ENCODE peak calls at places on chromosomes 16 and 17, in ten cellular contexts. One of them, this sample, is unnamed.

GRCh38 chr17:30517786-30518185 is 40.6 kb downstream of the GOSR1 start:
- DNase-seq in CD8-positive, alpha-beta T cell: no peak
- DNase-seq in lower leg skin: no peak
- DNase-seq in sigmoid colon: no peak
- DNase-seq in AG10803: peak; percentile 21
- DNase-seq in foreskin fibroblast: peak; percentile 54
- DNase-seq in MM.1S: no peak
- DNase-seq in fibroblast of pulmonary artery: no peak
- DNase-seq in bronchial epithelial cell: no peak
- DNase-seq in mammary epithelial cell: no peak
- DNase-seq in this sample: no peak

GRCh38 chr16:66261826-66262225 is 104.7 kb upstream of the CDH5 start:
- DNase-seq in CD8-positive, alpha-beta T cell: no peak
- DNase-seq in lower leg skin: no peak
- DNase-seq in sigmoid colon: no peak
- DNase-seq in AG10803: no peak
- DNase-seq in foreskin fibroblast: no peak
- DNase-seq in MM.1S: peak; percentile 7
- DNase-seq in fibroblast of pulmonary artery: no peak
- DNase-seq in bronchial epithelial cell: no peak
- DNase-seq in mammary epithelial cell: no peak
- DNase-seq in this sample: no peak

GRCh38 chr17:39144414-39144813 is 7.0 kb downstream of the PLXDC1 start:
- DNase-seq in CD8-positive, alpha-beta T cell: no peak
- DNase-seq in lower leg skin: peak; percentile 89
- DNase-seq in sigmoid colon: peak; percentile 98
- DNase-seq in AG10803: peak; percentile 96
- DNase-seq in foreskin fibroblast: peak; percentile 83
- DNase-seq in MM.1S: no peak
- DNase-seq in fibroblast of pulmonary artery: peak; percentile 92
- DNase-seq in bronchial epithelial cell: peak; percentile 85
- DNase-seq in mammary epithelial cell: peak; percentile 89
- DNase-seq in this sample: no peak

GRCh38 chr16:75566889-75567255 is 693 bp downstream of the GABARAPL2 start:
- DNase-seq in CD8-positive, alpha-beta T cell: peak; percentile 29
- DNase-seq in lower leg skin: no peak
- DNase-seq in sigmoid colon: no peak
- DNase-seq in AG10803: no peak
- DNase-seq in foreskin fibroblast: peak; percentile 34
- DNase-seq in MM.1S: peak; percentile 14
- DNase-seq in fibroblast of pulmonary artery: no peak
- DNase-seq in bronchial epithelial cell: no peak
- DNase-seq in mammary epithelial cell: no peak
- DNase-seq in this sample: no peak

GRCh38 chr16:84067640-84068039 is 25.0 kb upstream of the SLC38A8 start:
- DNase-seq in CD8-positive, alpha-beta T cell: no peak
- DNase-seq in lower leg skin: no peak
- DNase-seq in sigmoid colon: no peak
- DNase-seq in AG10803: no peak
- DNase-seq in foreskin fibroblast: no peak
- DNase-seq in MM.1S: no peak
- DNase-seq in fibroblast of pulmonary artery: no peak
- DNase-seq in bronchial epithelial cell: no peak
- DNase-seq in mammary epithelial cell: no peak
- DNase-seq in this sample: no peak

GRCh38 chr16:22813223-22813945 is 578 bp upstream of the HS3ST2 start:
- DNase-seq in CD8-positive, alpha-beta T cell: no peak
- DNase-seq in lower leg skin: peak; percentile 22
- DNase-seq in sigmoid colon: peak; percentile 67
- DNase-seq in AG10803: peak; percentile 23
- DNase-seq in foreskin fibroblast: peak; percentile 89
- DNase-seq in MM.1S: no peak
- DNase-seq in fibroblast of pulmonary artery: peak; percentile 27
- DNase-seq in bronchial epithelial cell: peak; percentile 76
- DNase-seq in mammary epithelial cell: peak; percentile 93
- DNase-seq in this sample: no peak

GRCh38 chr16:3974751-3975150 is 94.2 kb upstream of the CREBBP start:
- DNase-seq in CD8-positive, alpha-beta T cell: no peak
- DNase-seq in lower leg skin: no peak
- DNase-seq in sigmoid colon: no peak
- DNase-seq in AG10803: no peak
- DNase-seq in foreskin fibroblast: no peak
- DNase-seq in MM.1S: no peak
- DNase-seq in fibroblast of pulmonary artery: no peak
- DNase-seq in bronchial epithelial cell: no peak
- DNase-seq in mammary epithelial cell: no peak
- DNase-seq in this sample: no peak

GRCh38 chr16:51276335-51276734 is 125.3 kb upstream of the SALL1 start:
- DNase-seq in CD8-positive, alpha-beta T cell: no peak
- DNase-seq in lower leg skin: peak; percentile 18
- DNase-seq in sigmoid colon: no peak
- DNase-seq in AG10803: peak; percentile 8
- DNase-seq in foreskin fibroblast: peak; percentile 46
- DNase-seq in MM.1S: no peak
- DNase-seq in fibroblast of pulmonary artery: no peak
- DNase-seq in bronchial epithelial cell: peak; percentile 28
- DNase-seq in mammary epithelial cell: peak; percentile 24
- DNase-seq in this sample: no peak

GRCh38 chr17:51546114-51546513 is 285.8 kb downstream of the UTP18 start:
- DNase-seq in CD8-positive, alpha-beta T cell: no peak
- DNase-seq in lower leg skin: no peak
- DNase-seq in sigmoid colon: no peak
- DNase-seq in AG10803: no peak
- DNase-seq in foreskin fibroblast: no peak
- DNase-seq in MM.1S: no peak
- DNase-seq in fibroblast of pulmonary artery: no peak
- DNase-seq in bronchial epithelial cell: no peak
- DNase-seq in mammary epithelial cell: no peak
- DNase-seq in this sample: no peak

GRCh38 chr17:51536627-51537026 is 276.3 kb downstream of the UTP18 start:
- DNase-seq in CD8-positive, alpha-beta T cell: no peak
- DNase-seq in lower leg skin: no peak
- DNase-seq in sigmoid colon: no peak
- DNase-seq in AG10803: no peak
- DNase-seq in foreskin fibroblast: no peak
- DNase-seq in MM.1S: no peak
- DNase-seq in fibroblast of pulmonary artery: no peak
- DNase-seq in bronchial epithelial cell: no peak
- DNase-seq in mammary epithelial cell: no peak
- DNase-seq in this sample: no peak

GRCh38 chr17:51541215-51541614 is 280.9 kb downstream of the UTP18 start:
- DNase-seq in CD8-positive, alpha-beta T cell: no peak
- DNase-seq in lower leg skin: no peak
- DNase-seq in sigmoid colon: no peak
- DNase-seq in AG10803: no peak
- DNase-seq in foreskin fibroblast: no peak
- DNase-seq in MM.1S: no peak
- DNase-seq in fibroblast of pulmonary artery: no peak
- DNase-seq in bronchial epithelial cell: no peak
- DNase-seq in mammary epithelial cell: no peak
- DNase-seq in this sample: no peak

GRCh38 chr17:51537996-51538550 is 277.7 kb downstream of the UTP18 start:
- DNase-seq in CD8-positive, alpha-beta T cell: no peak
- DNase-seq in lower leg skin: no peak
- DNase-seq in sigmoid colon: no peak
- DNase-seq in AG10803: no peak
- DNase-seq in foreskin fibroblast: no peak
- DNase-seq in MM.1S: no peak
- DNase-seq in fibroblast of pulmonary artery: no peak
- DNase-seq in bronchial epithelial cell: no peak
- DNase-seq in mammary epithelial cell: no peak
- DNase-seq in this sample: no peak

DNA sequence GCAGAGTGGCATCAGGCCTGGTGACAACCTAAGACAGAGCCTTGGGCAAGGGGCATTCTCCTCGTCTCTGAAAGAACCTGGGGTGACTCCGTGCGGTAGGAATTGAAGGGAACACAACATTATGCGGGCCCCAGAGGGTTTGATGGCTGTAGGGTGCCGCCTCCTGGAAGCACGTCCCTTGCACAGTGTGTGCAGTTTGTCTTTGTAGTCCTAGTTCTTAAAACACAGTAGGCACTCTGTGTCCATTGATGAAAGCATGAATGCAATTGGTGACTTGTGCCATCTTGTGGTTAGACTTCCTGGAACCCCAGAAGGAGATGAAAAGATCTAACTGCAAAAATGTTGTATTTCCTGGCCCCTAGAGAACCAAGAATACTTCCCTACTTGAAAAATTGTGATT is 279.8 kb downstream of the UTP18 start:
- DNase-seq in CD8-positive, alpha-beta T cell: no peak
- DNase-seq in lower leg skin: no peak
- DNase-seq in sigmoid colon: no peak
- DNase-seq in AG10803: no peak
- DNase-seq in foreskin fibroblast: no peak
- DNase-seq in MM.1S: no peak
- DNase-seq in fibroblast of pulmonary artery: no peak
- DNase-seq in bronchial epithelial cell: no peak
- DNase-seq in mammary epithelial cell: no peak
- DNase-seq in this sample: no peak
- TF ChIP-seq CTCF in CD8-positive, alpha-beta T cell: no peak
- TF ChIP-seq CTCF in lower leg skin: no peak
- TF ChIP-seq CTCF in sigmoid colon: no peak
- TF ChIP-seq CTCF in AG10803: no peak
- TF ChIP-seq CTCF in foreskin fibroblast: no peak
- TF ChIP-seq CTCF in MM.1S: no peak
- TF ChIP-seq CTCF in fibroblast of pulmonary artery: no peak
- TF ChIP-seq CTCF in bronchial epithelial cell: no peak
- TF ChIP-seq CTCF in mammary epithelial cell: no peak
- TF ChIP-seq CTCF in this sample: no peak

GRCh38 chr16:89330177-89330856 is 112.8 kb downstream of the ZNF778 start:
- DNase-seq in CD8-positive, alpha-beta T cell: peak; percentile 58
- DNase-seq in lower leg skin: no peak
- DNase-seq in sigmoid colon: no peak
- DNase-seq in AG10803: no peak
- DNase-seq in foreskin fibroblast: no peak
- DNase-seq in MM.1S: no peak
- DNase-seq in fibroblast of pulmonary artery: peak; percentile 34
- DNase-seq in bronchial epithelial cell: peak; percentile 81
- DNase-seq in mammary epithelial cell: peak; percentile 79
- DNase-seq in this sample: no peak

GRCh38 chr16:89334461-89334860 is 117.0 kb downstream of the ZNF778 start:
- DNase-seq in CD8-positive, alpha-beta T cell: no peak
- DNase-seq in lower leg skin: no peak
- DNase-seq in sigmoid colon: no peak
- DNase-seq in AG10803: no peak
- DNase-seq in foreskin fibroblast: no peak
- DNase-seq in MM.1S: no peak
- DNase-seq in fibroblast of pulmonary artery: no peak
- DNase-seq in bronchial epithelial cell: no peak
- DNase-seq in mammary epithelial cell: no peak
- DNase-seq in this sample: no peak

GRCh38 chr16:89334050-89334449 is 116.5 kb downstream of the ZNF778 start:
- DNase-seq in CD8-positive, alpha-beta T cell: no peak
- DNase-seq in lower leg skin: no peak
- DNase-seq in sigmoid colon: no peak
- DNase-seq in AG10803: no peak
- DNase-seq in foreskin fibroblast: no peak
- DNase-seq in MM.1S: no peak
- DNase-seq in fibroblast of pulmonary artery: no peak
- DNase-seq in bronchial epithelial cell: no peak
- DNase-seq in mammary epithelial cell: no peak
- DNase-seq in this sample: no peak

GRCh38 chr16:89331371-89332109 is 114.0 kb downstream of the ZNF778 start:
- DNase-seq in CD8-positive, alpha-beta T cell: peak; percentile 70
- DNase-seq in lower leg skin: no peak
- DNase-seq in sigmoid colon: peak; percentile 50
- DNase-seq in AG10803: peak; percentile 30
- DNase-seq in foreskin fibroblast: peak; percentile 38
- DNase-seq in MM.1S: no peak
- DNase-seq in fibroblast of pulmonary artery: no peak
- DNase-seq in bronchial epithelial cell: no peak
- DNase-seq in mammary epithelial cell: no peak
- DNase-seq in this sample: no peak

GRCh38 chr16:89332248-89333245 is 115.0 kb downstream of the ZNF778 start:
- DNase-seq in CD8-positive, alpha-beta T cell: no peak
- DNase-seq in lower leg skin: no peak
- DNase-seq in sigmoid colon: peak; percentile 40
- DNase-seq in AG10803: no peak
- DNase-seq in foreskin fibroblast: peak; percentile 26
- DNase-seq in MM.1S: no peak
- DNase-seq in fibroblast of pulmonary artery: no peak
- DNase-seq in bronchial epithelial cell: no peak
- DNase-seq in mammary epithelial cell: no peak
- DNase-seq in this sample: no peak
- H3K4me3 ChIP-seq in CD8-positive, alpha-beta T cell: no peak overlapping the region
- H3K4me3 ChIP-seq in lower leg skin: no peak overlapping the region
- H3K4me3 ChIP-seq in sigmoid colon: no peak overlapping the region
- H3K4me3 ChIP-seq in AG10803: no peak overlapping the region
- H3K4me3 ChIP-seq in foreskin fibroblast: no peak overlapping the region
- H3K4me3 ChIP-seq in MM.1S: no peak overlapping the region
- H3K4me3 ChIP-seq in fibroblast of pulmonary artery: no peak overlapping the region
- H3K4me3 ChIP-seq in bronchial epithelial cell: no peak overlapping the region
- H3K4me3 ChIP-seq in mammary epithelial cell: no peak overlapping the region
- H3K4me3 ChIP-seq in this sample: no peak overlapping the region

DNA sequence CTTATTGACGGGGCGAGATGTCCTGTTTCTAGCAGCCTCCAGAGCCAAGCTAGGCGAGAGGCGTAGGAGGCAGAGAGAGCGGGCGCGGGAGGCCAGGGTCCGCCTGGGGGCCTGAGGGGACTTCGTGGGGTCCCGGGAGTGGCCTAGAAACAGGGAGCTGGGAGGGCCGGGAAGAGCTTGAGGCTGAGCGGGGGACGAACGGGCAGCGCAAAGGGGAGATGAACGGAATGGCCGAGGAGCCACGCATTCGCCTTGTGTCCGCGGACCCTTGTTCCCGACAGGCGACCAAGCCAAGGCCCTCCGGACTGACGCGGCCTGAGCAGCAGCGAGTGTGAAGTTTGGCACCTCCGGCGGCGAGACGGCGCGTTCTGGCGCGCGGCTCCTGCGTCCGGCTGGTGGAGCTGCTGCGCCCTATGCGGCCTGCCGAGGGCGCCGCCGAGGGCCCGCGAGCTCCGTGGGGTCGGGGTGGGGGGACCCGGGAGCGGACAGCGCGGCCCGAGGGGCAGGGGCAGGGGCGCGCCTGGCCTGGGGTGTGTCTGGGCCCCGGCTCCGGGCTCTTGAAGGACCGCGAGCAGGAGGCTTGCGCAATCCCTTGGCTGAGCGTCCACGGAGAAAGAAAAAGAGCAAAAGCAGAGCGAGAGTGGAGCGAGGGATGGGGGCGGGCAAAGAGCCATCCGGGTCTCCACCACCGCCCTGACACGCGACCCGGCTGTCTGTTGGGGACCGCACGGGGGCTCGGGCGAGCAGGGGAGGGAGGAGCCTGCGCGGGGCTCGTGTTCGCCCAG is 1.2 kb upstream of the CBX4 start:
- DNase-seq in CD8-positive, alpha-beta T cell: peak; percentile 41
- DNase-seq in lower leg skin: peak; percentile 67
- DNase-seq in sigmoid colon: peak; percentile 92
- DNase-seq in AG10803: peak; percentile 52
- DNase-seq in foreskin fibroblast: peak; percentile 71
- DNase-seq in MM.1S: no peak
- DNase-seq in fibroblast of pulmonary artery: peak; percentile 64
- DNase-seq in bronchial epithelial cell: no peak
- DNase-seq in mammary epithelial cell: no peak
- DNase-seq in this sample: no peak
- TF ChIP-seq CTCF in CD8-positive, alpha-beta T cell: no peak
- TF ChIP-seq CTCF in lower leg skin: no peak
- TF ChIP-seq CTCF in sigmoid colon: no peak
- TF ChIP-seq CTCF in AG10803: no peak
- TF ChIP-seq CTCF in foreskin fibroblast: no peak
- TF ChIP-seq CTCF in MM.1S: no peak
- TF ChIP-seq CTCF in fibroblast of pulmonary artery: no peak
- TF ChIP-seq CTCF in bronchial epithelial cell: peak; percentile 15
- TF ChIP-seq CTCF in mammary epithelial cell: no peak
- TF ChIP-seq CTCF in this sample: no peak

DNA sequence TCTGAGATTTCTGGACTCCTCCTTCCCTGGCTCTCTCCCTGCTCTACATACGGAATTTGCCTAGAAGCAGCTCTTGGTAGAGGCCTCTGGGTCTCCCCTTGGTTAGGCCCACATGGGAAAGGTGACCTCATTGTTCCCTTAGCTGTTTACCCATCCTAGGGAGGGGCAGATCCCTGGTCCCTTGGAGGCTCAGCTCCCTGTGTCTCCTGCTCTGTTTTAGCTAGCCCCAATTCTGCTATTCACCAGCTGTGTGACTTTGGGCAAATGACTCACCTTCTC is 3.8 kb downstream of the ABCC3 start:
- DNase-seq in CD8-positive, alpha-beta T cell: no peak
- DNase-seq in lower leg skin: no peak
- DNase-seq in sigmoid colon: no peak
- DNase-seq in AG10803: peak; percentile 67
- DNase-seq in foreskin fibroblast: no peak
- DNase-seq in MM.1S: no peak
- DNase-seq in fibroblast of pulmonary artery: peak; percentile 46
- DNase-seq in bronchial epithelial cell: no peak
- DNase-seq in mammary epithelial cell: no peak
- DNase-seq in this sample: no peak
- H3K4me3 ChIP-seq in CD8-positive, alpha-beta T cell: no peak overlapping the region
- H3K4me3 ChIP-seq in lower leg skin: no peak overlapping the region
- H3K4me3 ChIP-seq in sigmoid colon: no peak overlapping the region
- H3K4me3 ChIP-seq in AG10803: no peak overlapping the region
- H3K4me3 ChIP-seq in foreskin fibroblast: no peak overlapping the region
- H3K4me3 ChIP-seq in MM.1S: no peak overlapping the region
- H3K4me3 ChIP-seq in fibroblast of pulmonary artery: no peak overlapping the region
- H3K4me3 ChIP-seq in bronchial epithelial cell: no peak overlapping the region
- H3K4me3 ChIP-seq in mammary epithelial cell: no peak overlapping the region
- H3K4me3 ChIP-seq in this sample: no peak overlapping the region